ENCODE peak calls at places on chromosomes 12 and 14, in eight cellular contexts. C, Z, H, O, A, I, R and B are unnamed samples.

GRCh38 chr14:53927171-53927570 is 29.5 kb downstream of the BMP4 start:
- DNase-seq in C (no peak), Z (no peak), H (peak), O (no peak), A (no peak), I (no peak), R (no peak), B (peak)

GRCh38 chr14:100490252-100490651 is 97.0 kb downstream of the BEGAIN start:
- DNase-seq in C (no peak), Z (no peak), H (no peak), O (no peak), A (no peak), I (no peak), R (no peak), B (no peak)

GRCh38 chr14:74634964-74635363 is 22.9 kb upstream of the LTBP2 start:
- DNase-seq in C (no peak), Z (no peak), H (no peak), O (no peak), A (no peak), I (no peak), R (no peak), B (no peak)

GRCh38 chr14:101116065-101116464 is 212.5 kb upstream of the RTL1 start:
- DNase-seq in C (no peak), Z (no peak), H (no peak), O (no peak), A (no peak), I (no peak), R (no peak), B (no peak)

GRCh38 chr12:104057771-104058197 is 6.5 kb upstream of the HCFC2 start:
- DNase-seq in C (peak), Z (no peak), H (no peak), O (no peak), A (no peak), I (no peak), R (peak), B (peak)

GRCh38 chr14:59428581-59429012 is 36.6 kb downstream of the GPR135 start:
- DNase-seq in C (no peak), Z (no peak), H (no peak), O (no peak), A (no peak), I (no peak), R (peak), B (peak)

GRCh38 chr12:12804432-12804886 is 8.7 kb upstream of the DDX47 start:
- DNase-seq in C (no peak), Z (no peak), H (peak), O (no peak), A (no peak), I (no peak), R (peak), B (peak)

GRCh38 chr12:122516544-122517361 is 10.0 kb downstream of the RSRC2 start:
- DNase-seq in C (no peak), Z (no peak), H (no peak), O (no peak), A (no peak), I (no peak), R (no peak), B (no peak)

GRCh38 chr14:30131698-30132097 is 204.1 kb upstream of the PRKD1 start:
- DNase-seq in C (no peak), Z (no peak), H (no peak), O (no peak), A (no peak), I (no peak), R (no peak), B (no peak)

GRCh38 chr12:65637774-65638173 is 186.5 kb upstream of the HMGA2 start:
- DNase-seq in C (no peak), Z (no peak), H (no peak), O (no peak), A (no peak), I (no peak), R (peak), B (peak)

GRCh38 chr14:41925409-41925808 is 318.7 kb downstream of the LRFN5 start:
- DNase-seq in C (no peak), Z (no peak), H (peak), O (no peak), A (no peak), I (no peak), R (peak), B (peak)

GRCh38 chr12:95164656-95165055 is 52.6 kb downstream of the FGD6 start:
- DNase-seq in C (no peak), Z (no peak), H (no peak), O (no peak), A (no peak), I (no peak), R (peak), B (peak)

GRCh38 chr12:84811291-84811690 is 101.3 kb downstream of the SLC6A15 start:
- DNase-seq in C (no peak), Z (no peak), H (no peak), O (no peak), A (no peak), I (no peak), R (no peak), B (no peak)

GRCh38 chr12:132289356-132290202 is 39.8 kb downstream of the GALNT9 start:
- DNase-seq in C (no peak), Z (no peak), H (no peak), O (no peak), A (no peak), I (no peak), R (no peak), B (peak)

GRCh38 chr12:61993734-61994345 is 266.4 kb upstream of the USP15 start:
- DNase-seq in C (peak), Z (peak), H (peak), O (no peak), A (peak), I (no peak), R (peak), B (no peak)

GRCh38 chr12:108570743-108571603 is 8.6 kb downstream of the ISCU start:
- DNase-seq in C (peak), Z (peak), H (peak), O (no peak), A (no peak), I (no peak), R (peak), B (peak)

GRCh38 chr14:101586531-101587402 is 25.5 kb downstream of the DIO3 start:
- DNase-seq in C (no peak), Z (no peak), H (no peak), O (peak), A (no peak), I (peak), R (no peak), B (no peak)

GRCh38 chr14:25090716-25091454 is 40.9 kb upstream of the STXBP6 start:
- DNase-seq in C (no peak), Z (no peak), H (no peak), O (no peak), A (no peak), I (no peak), R (peak), B (peak)

GRCh38 chr12:89225401-89225800 is 126.9 kb downstream of the DUSP6 start:
- DNase-seq in C (peak), Z (peak), H (no peak), O (no peak), A (no peak), I (peak), R (peak), B (no peak)

GRCh38 chr12:68292157-68292940 is 38.9 kb upstream of the IL22 start:
- DNase-seq in C (no peak), Z (no peak), H (no peak), O (no peak), A (no peak), I (no peak), R (no peak), B (no peak)

GRCh38 chr14:99883866-99884650 is 90.8 kb downstream of the EML1 start:
- DNase-seq in C (no peak), Z (no peak), H (no peak), O (no peak), A (no peak), I (no peak), R (no peak), B (no peak)

GRCh38 chr14:80607430-80608200 is 333.9 kb downstream of the CEP128 start:
- DNase-seq in C (no peak), Z (no peak), H (no peak), O (no peak), A (no peak), I (no peak), R (peak), B (peak)

GRCh38 chr12:6373022-6373787 is 2.2 kb downstream of the SCNN1A start:
- DNase-seq in C (no peak), Z (no peak), H (no peak), O (no peak), A (no peak), I (no peak), R (no peak), B (no peak)

GRCh38 chr12:65529771-65530435 is 251.4 kb downstream of the MSRB3 start:
- DNase-seq in C (no peak), Z (no peak), H (no peak), O (no peak), A (no peak), I (no peak), R (no peak), B (no peak)

GRCh38 chr14:26394114-26394855 is 203.5 kb downstream of the NOVA1 start:
- DNase-seq in C (no peak), Z (no peak), H (no peak), O (no peak), A (no peak), I (no peak), R (peak), B (peak)

GRCh38 chr14:71933026-71933587 is 878 bp downstream of the RGS6 start:
- DNase-seq in C (peak), Z (no peak), H (no peak), O (no peak), A (peak), I (no peak), R (peak), B (no peak)

GRCh38 chr14:92846162-92846897 is 52.2 kb downstream of the GOLGA5 start:
- DNase-seq in C (peak), Z (no peak), H (no peak), O (no peak), A (no peak), I (no peak), R (peak), B (peak)

GRCh38 chr12:112716099-112717093 is 75.2 kb upstream of the RPH3A start:
- DNase-seq in C (peak), Z (no peak), H (no peak), O (no peak), A (peak), I (no peak), R (peak), B (no peak)

GRCh38 chr12:65854629-65855028 is 30.3 kb downstream of the HMGA2 start:
- DNase-seq in C (no peak), Z (no peak), H (peak), O (no peak), A (no peak), I (no peak), R (peak), B (peak)

GRCh38 chr12:45914090-45914489 is 76.3 kb downstream of the SCAF11 start:
- DNase-seq in C (peak), Z (no peak), H (no peak), O (no peak), A (no peak), I (no peak), R (peak), B (peak)

GRCh38 chr12:93325855-93326254 is 51.9 kb upstream of the NUDT4 start:
- DNase-seq in C (no peak), Z (no peak), H (no peak), O (no peak), A (no peak), I (no peak), R (no peak), B (peak)